ENCODE peak calls at places on chromosomes 11 and 22, in nine cellular contexts. J is upper lobe of right lung, W is GM23338, R is GM23248, F is aorta, G is H9, K is GM12878, H is cardiac muscle cell, N is HepG2. P is an unnamed sample. For H3K4me1, the result is how much of the 10 kb centered on the place peaks cover.

GRCh38 chr11:34624069-34624468 is 3.2 kb downstream of the EHF start:
- DNase-seq in J (peak), W (no peak), R (no peak), F (no peak), G (no peak), K (peak), H (no peak), N (no peak), P (no peak)

GRCh38 chr22:35426801-35427140 is 26.8 kb downstream of the MCM5 start:
- DNase-seq in J (no peak), W (no peak), R (no peak), F (no peak), G (no peak), K (no peak), H (no peak), N (no peak), P (no peak)

GRCh38 chr11:59097113-59097708 is 9.8 kb upstream of the FAM111B start:
- DNase-seq in J (peak), W (peak), R (peak), F (peak), G (peak), K (no peak), H (peak), N (peak), P (peak)

GRCh38 chr11:83070044-83070877 is 1.4 kb downstream of the RAB30 start:
- DNase-seq in J (no peak), W (peak), R (peak), F (no peak), G (peak), K (no peak), H (peak), N (no peak), P (peak)

GRCh38 chr22:46958191-46958590 is 195.7 kb downstream of the TBC1D22A start:
- DNase-seq in J (no peak), W (no peak), R (no peak), F (no peak), G (no peak), K (no peak), H (no peak), N (no peak), P (no peak)

GRCh38 chr22:30859714-30860095 is 108.9 kb downstream of the MORC2 start:
- DNase-seq in J (peak), W (no peak), R (no peak), F (no peak), G (no peak), K (no peak), H (no peak), N (no peak), P (no peak)

GRCh38 chr22:19663821-19664325 is 50.4 kb upstream of the SEPTIN5 start:
- DNase-seq in J (no peak), W (peak), R (peak), F (peak), G (no peak), K (no peak), H (peak), N (no peak), P (no peak)

GRCh38 chr11:14413307-14414072 is 54.5 kb upstream of the RRAS2 start:
- DNase-seq in J (no peak), W (peak), R (peak), F (peak), G (peak), K (no peak), H (peak), N (no peak), P (no peak)

GRCh38 chr22:46074771-46075551 is 75.4 kb upstream of the PPARA start:
- DNase-seq in J (peak), W (peak), R (peak), F (peak), G (no peak), K (no peak), H (no peak), N (no peak), P (no peak)

GRCh38 chr11:10305262-10305963 is 540 bp downstream of the ADM start:
- DNase-seq in J (peak), W (peak), R (peak), F (peak), G (peak), K (no peak), H (peak), N (peak), P (peak)
- H3K4me1 ChIP-seq in J (half or more), W (under half), R (under half), F (under half), G (under half), K (under half), H (under half), N (half or more), P (under half)

GRCh38 chr11:13334068-13334785 is 56.6 kb downstream of the BMAL1 start:
- DNase-seq in J (no peak), W (no peak), R (peak), F (no peak), G (no peak), K (no peak), H (no peak), N (no peak), P (no peak)

GRCh38 chr11:13338437-13339069 is 61.0 kb downstream of the BMAL1 start:
- DNase-seq in J (no peak), W (no peak), R (peak), F (no peak), G (no peak), K (no peak), H (peak), N (no peak), P (no peak)

GRCh38 chr11:13335319-13335718 is 57.7 kb downstream of the BMAL1 start:
- DNase-seq in J (no peak), W (peak), R (peak), F (peak), G (peak), K (no peak), H (peak), N (peak), P (peak)

GRCh38 chr11:13337986-13338436 is 60.4 kb downstream of the BMAL1 start:
- DNase-seq in J (no peak), W (no peak), R (peak), F (no peak), G (no peak), K (no peak), H (peak), N (no peak), P (no peak)

GRCh38 chr11:13336246-13336873 is 58.8 kb downstream of the BMAL1 start:
- DNase-seq in J (no peak), W (no peak), R (peak), F (no peak), G (no peak), K (no peak), H (no peak), N (no peak), P (no peak)
- H3K4me1 ChIP-seq in J (half or more), W (under half), R (half or more), F (under half), G (under half), K (under half), H (under half), N (under half), P (under half)

DNA sequence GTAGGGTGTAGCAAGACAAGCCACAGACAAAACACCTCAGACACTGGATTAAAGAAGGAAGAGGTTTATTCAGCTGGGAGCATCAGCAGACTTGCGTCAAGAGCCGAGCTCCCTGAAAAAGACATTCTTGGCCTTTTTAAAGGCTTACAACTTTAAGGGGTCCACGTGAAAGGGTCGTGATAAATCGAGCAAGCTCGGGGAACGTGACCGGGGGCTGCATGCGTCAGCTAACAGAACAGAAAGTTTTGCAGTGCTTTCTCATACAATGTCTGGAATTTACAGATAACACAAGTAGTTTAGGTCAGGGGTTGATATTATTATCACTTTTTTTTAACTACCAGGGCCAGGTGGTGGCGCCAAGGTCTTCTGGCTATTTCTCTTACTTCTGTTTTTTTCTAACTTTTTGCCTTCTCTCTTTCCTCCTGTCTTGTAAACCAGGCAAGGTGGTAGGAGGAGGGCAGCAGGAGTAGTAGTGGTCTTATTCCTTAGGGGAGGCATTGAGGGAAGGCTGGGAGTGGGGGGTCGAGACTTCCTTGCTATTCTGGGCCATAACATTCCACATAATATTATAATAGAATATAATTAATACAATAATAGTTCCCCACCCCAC is 631 bp upstream of the ALDH3B1 start:
- DNase-seq in J (peak), W (peak), R (peak), F (peak), G (no peak), K (no peak), H (peak), N (no peak), P (peak)
- H3K4me1 ChIP-seq in J (half or more), W (under half), R (under half), F (under half), G (under half), K (under half), H (under half), N (half or more), P (half or more)

GRCh38 chr11:122098223-122098980 is 17.6 kb downstream of the BLID start:
- DNase-seq in J (no peak), W (no peak), R (no peak), F (no peak), G (no peak), K (no peak), H (no peak), N (no peak), P (no peak)
- H3K4me1 ChIP-seq in J (under half), W (under half), R (under half), F (under half), G (under half), K (under half), H (under half), N (under half), P (under half)

GRCh38 chr11:114155116-114155515 is 95.6 kb downstream of the ZBTB16 start:
- DNase-seq in J (no peak), W (no peak), R (no peak), F (peak), G (no peak), K (no peak), H (no peak), N (no peak), P (no peak)
- H3K4me1 ChIP-seq in J (half or more), W (under half), R (under half), F (under half), G (under half), K (under half), H (under half), N (under half), P (under half)

DNA sequence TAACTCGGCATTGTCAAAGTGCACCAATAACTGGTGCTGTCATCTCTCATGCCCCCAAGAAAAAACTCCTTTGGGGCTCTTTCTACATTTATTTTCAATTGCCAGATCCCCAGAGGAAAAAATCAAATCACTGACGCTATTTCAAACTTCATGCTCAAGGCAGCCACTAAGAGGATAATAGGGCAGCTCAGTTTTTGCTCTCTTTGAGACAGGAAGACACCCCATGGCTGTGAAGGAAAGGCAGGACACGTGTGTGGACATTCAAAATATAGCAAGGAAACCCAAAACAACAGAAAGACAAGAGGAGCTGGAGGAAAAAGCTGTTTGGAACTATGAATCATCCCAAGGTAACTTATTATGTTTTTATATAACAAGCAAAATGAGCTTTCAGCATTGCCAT is 83.7 kb downstream of the SERGEF start:
- DNase-seq in J (no peak), W (no peak), R (no peak), F (no peak), G (no peak), K (no peak), H (no peak), N (no peak), P (no peak)
- H3K4me1 ChIP-seq in J (under half), W (under half), R (under half), F (under half), G (under half), K (under half), H (under half), N (under half), P (under half)